ENCODE peak calls at places on chromosome 11, in seven cellular contexts. R is A549, C is ovary, A is body of pancreas, F is sigmoid colon, J is right lobe of liver, E is GM12891. S is an unnamed sample.

GRCh38 chr11:132028380-132029240 is 658.2 kb downstream of the NTM start:
- DNase-seq in R (peak; percentile 29), C (no peak), A (peak; percentile 64), F (no peak), J (no peak), E (peak; percentile 8), S (no peak)

GRCh38 chr11:94767701-94768601 is at the start of gene AMOTL1:
- DNase-seq in R (peak; percentile 74), C (peak; percentile 81), A (peak; percentile 88), F (peak; percentile 96), J (peak; percentile 93), E (peak; percentile 39), S (peak; percentile 80)

GRCh38 chr11:1782026-1782696 is 18.4 kb upstream of the CTSD start:
- DNase-seq in R (no peak), C (no peak), A (no peak), F (no peak), J (no peak), E (no peak), S (no peak)

GRCh38 chr11:65439331-65440181 is 17.0 kb downstream of the NEAT1 start:
- DNase-seq in R (peak; percentile 33), C (peak; percentile 16), A (no peak), F (peak; percentile 62), J (peak; percentile 19), E (no peak), S (no peak)

GRCh38 chr11:122633219-122633829 is 22.2 kb upstream of the UBASH3B start:
- DNase-seq in R (peak; percentile 69), C (no peak), A (no peak), F (peak; percentile 46), J (no peak), E (no peak), S (no peak)

GRCh38 chr11:97345031-97345430 is 955.2 kb downstream of the JRKL start:
- DNase-seq in R (no peak), C (no peak), A (no peak), F (no peak), J (no peak), E (no peak), S (no peak)

GRCh38 chr11:62295504-62295903 is 3.4 kb downstream of the SCGB1D4 start:
- DNase-seq in R (peak; percentile 17), C (no peak), A (no peak), F (no peak), J (no peak), E (no peak), S (no peak)

GRCh38 chr11:75779960-75780359 is 11.4 kb downstream of the DGAT2 start:
- DNase-seq in R (no peak), C (no peak), A (no peak), F (no peak), J (peak; percentile 51), E (no peak), S (no peak)

GRCh38 chr11:113546757-113547507 is 71.7 kb upstream of the DRD2 start:
- DNase-seq in R (no peak), C (no peak), A (no peak), F (no peak), J (no peak), E (no peak), S (no peak)

GRCh38 chr11:121023848-121024751 is at the start of gene TBCEL:
- DNase-seq in R (peak; percentile 70), C (peak; percentile 90), A (peak; percentile 85), F (peak; percentile 91), J (peak; percentile 93), E (peak; percentile 96), S (peak; percentile 82)
- TF ChIP-seq POLR2A in R (peak; percentile 8), C (no peak), A (peak; percentile 65), F (no peak), J (no peak), E (no peak), S (no peak)

GRCh38 chr11:67071420-67072284 is 15.0 kb downstream of the RHOD start:
- DNase-seq in R (peak; percentile 82), C (no peak), A (peak; percentile 75), F (peak; percentile 80), J (peak; percentile 89), E (peak; percentile 94), S (peak; percentile 48)

GRCh38 chr11:67076202-67076601 is 19.6 kb downstream of the RHOD start:
- DNase-seq in R (no peak), C (no peak), A (no peak), F (no peak), J (no peak), E (no peak), S (no peak)

GRCh38 chr11:67066333-67066709 is 9.7 kb downstream of the RHOD start:
- DNase-seq in R (no peak), C (no peak), A (no peak), F (no peak), J (no peak), E (no peak), S (no peak)

GRCh38 chr11:67073908-67074307 is 17.3 kb downstream of the RHOD start:
- DNase-seq in R (no peak), C (no peak), A (no peak), F (no peak), J (no peak), E (no peak), S (no peak)

DNA sequence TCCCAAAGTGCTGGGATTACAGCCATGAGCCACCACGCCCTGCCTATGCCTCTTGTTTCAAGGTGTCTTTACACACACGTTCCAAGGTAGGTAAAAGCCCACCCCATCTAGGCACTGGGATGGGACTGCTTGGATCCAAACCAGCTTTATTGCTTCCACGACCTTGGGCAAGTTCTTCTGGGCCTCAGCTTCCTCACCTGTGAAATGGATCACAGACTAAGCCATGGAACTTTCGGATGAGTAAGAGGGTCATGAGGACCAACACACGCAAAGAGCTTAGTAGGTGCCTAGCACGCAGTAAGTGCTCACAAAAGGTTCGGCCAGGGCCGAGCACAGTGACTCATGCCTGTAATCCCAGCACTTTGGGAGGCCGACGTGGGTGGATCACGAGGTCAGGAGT is 15.6 kb downstream of the RHOD start:
- DNase-seq in R (no peak), C (no peak), A (no peak), F (no peak), J (no peak), E (no peak), S (no peak)
- TF ChIP-seq POLR2A in R (no peak), C (no peak), A (no peak), F (no peak), J (no peak), E (no peak), S (no peak)

GRCh38 chr11:68130121-68130520 is 8.9 kb upstream of the CHKA start:
- DNase-seq in R (no peak), C (no peak), A (no peak), F (no peak), J (no peak), E (no peak), S (no peak)

GRCh38 chr11:68127791-68128681 is 6.8 kb upstream of the CHKA start:
- DNase-seq in R (no peak), C (peak; percentile 83), A (peak; percentile 90), F (peak; percentile 78), J (peak; percentile 87), E (no peak), S (no peak)

GRCh38 chr11:68125164-68125563 is 4.0 kb upstream of the CHKA start:
- DNase-seq in R (no peak), C (no peak), A (no peak), F (no peak), J (no peak), E (no peak), S (no peak)

GRCh38 chr11:68122936-68123539 is 1.9 kb upstream of the CHKA start:
- DNase-seq in R (peak; percentile 63), C (no peak), A (peak; percentile 61), F (no peak), J (peak; percentile 76), E (no peak), S (no peak)

DNA sequence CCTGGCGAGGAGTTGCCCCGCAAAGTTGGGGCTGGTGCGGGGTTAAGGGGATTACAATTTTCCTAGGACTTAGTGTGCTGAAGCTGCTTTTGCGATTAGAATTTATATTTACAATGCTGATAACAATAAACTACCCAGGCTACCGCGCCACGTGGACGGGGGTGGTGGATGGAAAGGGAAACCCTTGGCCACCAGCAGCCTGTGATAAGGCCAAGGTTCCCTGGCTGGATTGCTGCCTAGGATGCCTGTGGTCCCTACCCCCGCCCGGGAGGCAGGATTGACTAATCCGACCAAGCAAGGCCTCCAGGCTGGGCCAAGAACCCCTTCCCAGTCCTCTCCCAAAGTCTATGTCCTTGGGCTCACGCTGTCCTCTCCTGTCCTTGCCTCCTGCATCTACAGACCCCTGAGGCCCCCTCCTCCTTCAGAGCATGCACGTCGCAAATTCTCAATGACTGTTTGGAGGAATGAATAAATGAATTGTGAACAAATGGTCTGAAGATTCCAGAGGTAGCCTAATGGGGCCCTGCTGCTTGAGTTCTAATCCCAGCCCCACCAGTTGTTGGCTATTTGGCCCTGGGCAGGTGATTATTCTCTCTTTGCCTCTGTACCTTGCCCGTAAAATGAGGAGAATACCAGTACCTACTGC is 7.6 kb upstream of the CHKA start:
- DNase-seq in R (no peak), C (peak; percentile 93), A (peak; percentile 97), F (peak; percentile 85), J (peak; percentile 94), E (no peak), S (no peak)
- TF ChIP-seq POLR2A in R (no peak), C (no peak), A (no peak), F (no peak), J (no peak), E (no peak), S (no peak)

DNA sequence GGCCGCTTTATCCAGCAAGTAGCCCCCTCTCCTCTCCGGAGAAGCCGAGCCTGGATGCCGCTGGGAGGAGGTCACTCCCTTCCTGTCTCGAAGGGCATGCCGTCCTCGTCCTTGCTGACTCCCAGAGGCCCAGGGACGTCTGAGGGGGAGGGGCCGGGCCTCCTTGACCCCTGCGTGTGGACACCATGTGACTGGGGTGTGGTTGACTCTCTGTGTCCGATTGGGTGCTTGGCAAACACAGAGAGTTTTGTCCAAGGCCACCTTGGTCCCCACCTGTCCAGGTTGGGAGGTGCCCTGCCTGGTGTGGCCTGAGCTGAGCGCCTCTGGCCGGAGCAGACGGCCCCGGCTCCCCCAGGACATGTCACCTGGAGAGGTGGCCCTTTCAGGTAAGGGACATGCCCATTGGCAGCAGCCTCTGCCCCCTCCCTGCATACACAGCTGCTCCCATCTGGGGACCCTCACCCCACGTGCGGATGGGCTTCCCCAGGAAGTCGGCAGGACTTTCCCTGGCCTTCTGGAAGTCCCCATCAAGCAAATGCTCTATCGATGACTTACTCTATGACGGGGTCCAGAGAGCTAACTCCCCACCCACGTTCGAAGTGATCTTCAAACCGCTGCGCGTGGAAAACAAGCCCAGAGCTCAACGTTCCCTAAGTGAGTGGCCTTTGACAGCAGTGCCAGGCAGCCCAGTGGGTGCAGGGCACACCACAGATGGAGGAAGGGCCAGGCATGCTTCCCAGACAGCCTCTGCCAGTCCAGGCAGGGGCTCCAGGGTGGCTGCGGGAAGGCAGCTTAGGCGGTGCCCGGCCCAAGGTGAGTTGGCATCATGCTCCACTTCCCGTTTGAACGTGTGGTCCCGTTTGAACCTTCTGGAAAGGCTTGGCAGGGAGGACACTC is at the start of gene SMIM38:
- DNase-seq in R (no peak), C (no peak), A (no peak), F (no peak), J (no peak), E (no peak), S (no peak)
- TF ChIP-seq POLR2A in R (no peak), C (no peak), A (peak; percentile 16), F (no peak), J (no peak), E (no peak), S (no peak)

S was measured in tibial nerve.